ENCODE peak calls at places on chromosome 20, in five cellular contexts. T is fibroblast of lung, P is ascending aorta, I is hepatocyte, N is heart left ventricle. A is an unnamed sample.

GRCh38 chr20:38599410-38599882 is 2.2 kb upstream of the ARHGAP40 start:
- DNase-seq in T (peak), P (no peak), I (peak), N (peak), A (no peak)

GRCh38 chr20:55744896-55745295 is 260.4 kb downstream of the CBLN4 start:
- DNase-seq in T (no peak), P (no peak), I (peak), N (no peak), A (no peak)

GRCh38 chr20:6698056-6698455 is 69.4 kb upstream of the BMP2 start:
- DNase-seq in T (peak), P (no peak), I (peak), N (no peak), A (no peak)

GRCh38 chr20:11387189-11387754 is 530.4 kb upstream of the BTBD3 start:
- DNase-seq in T (peak), P (no peak), I (no peak), N (no peak), A (peak)

GRCh38 chr20:44967207-44967807 is 995 bp downstream of the STK4 start:
- DNase-seq in T (no peak), P (no peak), I (no peak), N (no peak), A (no peak)

GRCh38 chr20:32731882-32732266 is 11.4 kb downstream of the COMMD7 start:
- DNase-seq in T (no peak), P (no peak), I (peak), N (no peak), A (no peak)

GRCh38 chr20:4555188-4555893 is 166.4 kb upstream of the PRND start:
- DNase-seq in T (peak), P (no peak), I (no peak), N (no peak), A (peak)

GRCh38 chr20:10448270-10449156 is 13.4 kb downstream of the SLX4IP start:
- DNase-seq in T (peak), P (no peak), I (no peak), N (no peak), A (no peak)

GRCh38 chr20:37408930-37409210 is 62.9 kb downstream of the SRC start:
- DNase-seq in T (no peak), P (no peak), I (no peak), N (no peak), A (no peak)

GRCh38 chr20:60528141-60528540 is 569.9 kb downstream of the CDH26 start:
- DNase-seq in T (no peak), P (no peak), I (no peak), N (no peak), A (no peak)

GRCh38 chr20:37758332-37758731 is 64.5 kb downstream of the CTNNBL1 start:
- DNase-seq in T (no peak), P (no peak), I (peak), N (no peak), A (no peak)

GRCh38 chr20:41055679-41056078 is 27.1 kb downstream of the TOP1 start:
- DNase-seq in T (no peak), P (no peak), I (no peak), N (no peak), A (no peak)

GRCh38 chr20:45469336-45470261 is at the start of gene WFDC2:
- DNase-seq in T (no peak), P (no peak), I (peak), N (no peak), A (no peak)

GRCh38 chr20:59645316-59645715 is 41.0 kb downstream of the PHACTR3 start:
- DNase-seq in T (no peak), P (no peak), I (no peak), N (no peak), A (no peak)

GRCh38 chr20:38805958-38806854 is 709 bp downstream of the PPP1R16B start:
- DNase-seq in T (no peak), P (no peak), I (no peak), N (no peak), A (no peak)

GRCh38 chr20:5001174-5002076 is at the start of gene SLC23A2:
- DNase-seq in T (peak), P (no peak), I (peak), N (peak), A (no peak)

GRCh38 chr20:45096781-45097180 is 4.1 kb downstream of the KCNS1 start:
- DNase-seq in T (no peak), P (no peak), I (no peak), N (no peak), A (no peak)

GRCh38 chr20:32516985-32517873 is 67.9 kb downstream of the NOL4L start:
- DNase-seq in T (no peak), P (no peak), I (no peak), N (peak), A (no peak)

GRCh38 chr20:12153616-12154015 is 235.9 kb downstream of the BTBD3 start:
- DNase-seq in T (peak), P (no peak), I (no peak), N (no peak), A (no peak)

GRCh38 chr20:14617123-14617522 is 279.7 kb upstream of the FLRT3 start:
- DNase-seq in T (peak), P (no peak), I (peak), N (no peak), A (no peak)

GRCh38 chr20:60160451-60160850 is 202.2 kb downstream of the CDH26 start:
- DNase-seq in T (no peak), P (no peak), I (no peak), N (no peak), A (no peak)

GRCh38 chr20:62117658-62118057 is 4.6 kb upstream of the LSM14B start:
- DNase-seq in T (no peak), P (no peak), I (no peak), N (peak), A (no peak)

GRCh38 chr20:6045566-6045965 is 8.3 kb downstream of the LRRN4 start:
- DNase-seq in T (peak), P (no peak), I (no peak), N (no peak), A (no peak)

GRCh38 chr20:17651761-17652388 is 30.2 kb downstream of the RRBP1 start:
- DNase-seq in T (no peak), P (no peak), I (peak), N (peak), A (no peak)
- H3K4me3 ChIP-seq in T (no peak), P (no peak), I (no peak), N (no peak), A (no peak)

GRCh38 chr20:48657426-48658197 is 170.2 kb downstream of the PREX1 start:
- DNase-seq in T (peak), P (peak), I (peak), N (peak), A (peak)
- TF ChIP-seq CTCF in T (peak), P (peak), I (peak), N (peak), A (peak)

DNA sequence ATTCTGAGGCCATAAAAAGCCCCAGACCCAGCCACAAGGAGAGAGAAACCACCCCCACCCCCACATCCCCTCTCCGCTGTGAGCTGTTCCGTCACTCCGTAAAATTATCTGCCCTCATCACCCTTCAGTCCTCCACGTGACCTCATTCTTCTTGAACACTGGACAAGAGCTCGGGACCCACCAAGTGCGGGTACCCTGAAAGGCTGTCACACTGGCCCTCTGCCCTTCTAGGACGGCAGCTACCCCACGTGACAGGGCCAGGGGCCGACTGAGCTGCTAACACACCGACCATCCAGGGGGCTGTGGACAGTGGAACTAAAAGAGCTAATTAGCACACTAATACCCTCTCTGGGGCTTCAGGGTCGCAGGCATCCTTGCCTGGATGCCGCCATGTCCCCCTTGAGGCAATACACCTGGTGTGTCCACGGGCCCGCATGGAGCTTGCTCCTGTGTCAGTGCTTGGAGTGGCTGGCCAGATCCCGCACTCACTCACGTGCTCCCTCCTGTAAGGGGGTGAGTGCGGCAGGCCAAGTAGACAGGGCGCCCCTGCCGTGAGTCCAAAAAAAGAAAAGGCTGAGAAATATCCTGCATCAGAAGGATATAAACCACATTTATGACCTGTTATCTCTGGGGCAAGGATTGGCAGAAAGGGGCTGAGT is 29.2 kb upstream of the AHCY start:
- DNase-seq in T (no peak), P (no peak), I (no peak), N (no peak), A (no peak)
- H3K4me3 ChIP-seq in T (no peak), P (no peak), I (no peak), N (no peak), A (no peak)

DNA sequence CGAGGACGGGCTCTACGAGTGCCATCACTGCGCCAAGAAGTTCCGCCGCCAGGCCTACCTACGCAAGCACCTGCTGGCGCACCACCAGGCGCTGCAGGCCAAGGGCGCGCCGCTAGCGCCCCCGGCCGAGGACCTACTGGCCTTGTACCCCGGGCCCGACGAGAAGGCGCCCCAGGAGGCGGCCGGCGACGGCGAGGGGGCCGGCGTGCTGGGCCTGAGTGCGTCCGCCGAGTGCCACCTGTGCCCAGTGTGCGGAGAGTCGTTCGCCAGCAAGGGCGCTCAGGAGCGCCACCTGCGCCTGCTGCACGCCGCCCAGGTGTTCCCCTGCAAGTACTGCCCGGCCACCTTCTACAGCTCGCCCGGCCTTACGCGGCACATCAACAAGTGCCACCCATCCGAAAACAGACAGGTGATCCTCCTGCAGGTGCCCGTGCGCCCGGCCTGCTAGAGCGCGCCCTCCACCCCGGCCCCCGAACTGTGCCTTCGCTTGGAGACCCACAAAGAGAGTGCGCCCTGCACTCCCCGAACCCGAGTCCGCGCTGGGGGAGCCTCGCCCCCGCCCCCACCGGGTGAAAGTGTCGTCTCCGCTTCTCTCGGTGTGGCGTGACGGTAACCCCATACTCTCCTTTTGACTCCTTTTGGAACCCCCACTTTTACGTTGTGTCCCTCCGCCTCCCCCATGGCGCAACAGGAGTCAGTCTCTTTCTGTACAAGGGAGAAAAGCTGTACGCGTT is 1.6 kb downstream of the INSM1 start:
- DNase-seq in T (no peak), P (no peak), I (peak), N (no peak), A (no peak)
- TF ChIP-seq CTCF in T (no peak), P (no peak), I (no peak), N (no peak), A (no peak)

GRCh38 chr20:47786763-47787107 is 1.5 kb upstream of the SULF2 start:
- DNase-seq in T (no peak), P (no peak), I (no peak), N (no peak), A (no peak)

GRCh38 chr20:47784599-47785320 is 521 bp downstream of the SULF2 start:
- DNase-seq in T (peak), P (no peak), I (peak), N (peak), A (no peak)

GRCh38 chr20:47785321-47785899 is at the start of gene SULF2:
- DNase-seq in T (peak), P (no peak), I (peak), N (peak), A (no peak)

GRCh38 chr20:47784256-47784598 is 1.1 kb downstream of the SULF2 start:
- DNase-seq in T (no peak), P (no peak), I (no peak), N (no peak), A (no peak)

GRCh38 chr20:47785900-47786762 is 850 bp upstream of the SULF2 start:
- DNase-seq in T (peak), P (no peak), I (peak), N (peak), A (peak)
- H3K4me3 ChIP-seq in T (peak), P (peak), I (peak), N (peak), A (peak)

DNA sequence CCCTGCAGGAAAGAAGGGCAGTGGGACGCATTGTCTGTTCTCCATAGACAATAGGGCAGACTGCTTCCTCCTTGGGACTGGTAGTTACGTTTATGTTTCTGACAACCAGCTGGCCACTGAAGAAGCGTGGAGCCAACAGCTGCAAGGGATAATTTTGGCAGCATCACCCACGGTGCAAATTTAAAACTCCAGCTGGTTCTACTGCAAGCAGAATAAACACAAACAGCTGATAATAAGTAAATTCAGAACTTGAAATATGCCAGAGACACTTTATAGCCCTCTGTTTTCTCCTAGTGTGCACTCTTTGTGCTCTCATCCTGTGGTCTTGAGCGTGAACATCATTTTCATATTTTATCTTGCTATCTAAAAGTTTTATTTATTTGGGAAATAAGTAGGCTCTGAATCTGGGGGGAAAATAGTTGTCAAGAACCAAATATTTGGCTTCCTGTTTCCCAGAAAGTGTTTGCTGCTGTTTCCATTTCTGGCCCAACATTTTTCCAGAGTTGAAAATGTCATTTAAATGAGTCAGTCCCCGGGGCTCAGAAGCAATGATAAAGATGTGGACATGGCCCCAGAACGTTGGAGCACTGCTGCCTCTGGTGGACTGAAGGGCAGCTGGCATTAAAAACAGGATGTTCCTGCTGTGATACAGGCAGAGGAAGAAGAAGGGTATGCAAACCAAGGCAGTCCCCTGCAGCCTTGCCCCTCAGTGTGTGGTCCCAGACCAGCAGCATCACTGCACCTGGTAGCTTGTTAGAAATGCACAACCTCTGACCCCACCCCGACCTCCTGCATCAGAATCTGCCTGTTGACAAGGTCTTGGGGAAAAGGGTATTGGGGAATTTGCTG is 12.5 kb upstream of the THBD start:
- DNase-seq in T (peak), P (no peak), I (peak), N (peak), A (peak)
- TF ChIP-seq CTCF in T (peak), P (peak), I (peak), N (peak), A (peak)

A was measured in AG04449.